ENCODE peak calls at places on chromosomes 12 and 14, in ten cellular contexts. One of them, this sample, is unnamed.

GRCh38 chr12:9750276-9751203 is 10.2 kb downstream of the CD69 start:
- DNase-seq in ascending aorta: no peak
- DNase-seq in stimulated activated CD4-positive, alpha-beta T cell treated with anti-CD3 and anti-CD28 coated beads, Interleukin-1b, Interleukin-23, amount 100 ng/mL, for 1 hour: peak
- DNase-seq in heart right ventricle: no peak
- DNase-seq in cardiac fibroblast: peak
- DNase-seq in lung microvascular endothelial cell: peak
- DNase-seq in natural killer cell: no peak
- DNase-seq in IMR-90: peak
- DNase-seq in nephron progenitor cell: peak
- DNase-seq in activated CD4-positive, CD25-positive, alpha-beta regulatory T cell: no peak
- DNase-seq in this sample: peak

GRCh38 chr12:100497105-100497795 is 23.6 kb downstream of the NR1H4 start:
- DNase-seq in ascending aorta: no peak
- DNase-seq in stimulated activated CD4-positive, alpha-beta T cell treated with anti-CD3 and anti-CD28 coated beads, Interleukin-1b, Interleukin-23, amount 100 ng/mL, for 1 hour: no peak
- DNase-seq in heart right ventricle: no peak
- DNase-seq in cardiac fibroblast: no peak
- DNase-seq in lung microvascular endothelial cell: no peak
- DNase-seq in natural killer cell: no peak
- DNase-seq in IMR-90: no peak
- DNase-seq in nephron progenitor cell: no peak
- DNase-seq in activated CD4-positive, CD25-positive, alpha-beta regulatory T cell: no peak
- DNase-seq in this sample: no peak

GRCh38 chr14:91387135-91387849 is 30.3 kb downstream of the CCDC88C start:
- DNase-seq in ascending aorta: no peak
- DNase-seq in stimulated activated CD4-positive, alpha-beta T cell treated with anti-CD3 and anti-CD28 coated beads, Interleukin-1b, Interleukin-23, amount 100 ng/mL, for 1 hour: no peak
- DNase-seq in heart right ventricle: no peak
- DNase-seq in cardiac fibroblast: peak
- DNase-seq in lung microvascular endothelial cell: peak
- DNase-seq in natural killer cell: no peak
- DNase-seq in IMR-90: peak
- DNase-seq in nephron progenitor cell: no peak
- DNase-seq in activated CD4-positive, CD25-positive, alpha-beta regulatory T cell: no peak
- DNase-seq in this sample: peak

GRCh38 chr12:42326466-42327226 is 679 bp downstream of the PPHLN1 start:
- DNase-seq in ascending aorta: no peak
- DNase-seq in stimulated activated CD4-positive, alpha-beta T cell treated with anti-CD3 and anti-CD28 coated beads, Interleukin-1b, Interleukin-23, amount 100 ng/mL, for 1 hour: no peak
- DNase-seq in heart right ventricle: no peak
- DNase-seq in cardiac fibroblast: peak
- DNase-seq in lung microvascular endothelial cell: peak
- DNase-seq in natural killer cell: no peak
- DNase-seq in IMR-90: peak
- DNase-seq in nephron progenitor cell: peak
- DNase-seq in activated CD4-positive, CD25-positive, alpha-beta regulatory T cell: no peak
- DNase-seq in this sample: peak

GRCh38 chr14:87059060-87059827 is 933.7 kb downstream of the GALC start:
- DNase-seq in ascending aorta: no peak
- DNase-seq in stimulated activated CD4-positive, alpha-beta T cell treated with anti-CD3 and anti-CD28 coated beads, Interleukin-1b, Interleukin-23, amount 100 ng/mL, for 1 hour: no peak
- DNase-seq in heart right ventricle: no peak
- DNase-seq in cardiac fibroblast: no peak
- DNase-seq in lung microvascular endothelial cell: no peak
- DNase-seq in natural killer cell: no peak
- DNase-seq in IMR-90: no peak
- DNase-seq in nephron progenitor cell: no peak
- DNase-seq in activated CD4-positive, CD25-positive, alpha-beta regulatory T cell: no peak
- DNase-seq in this sample: no peak

GRCh38 chr14:20857630-20858261 is 33.4 kb upstream of the RNASE3 start:
- DNase-seq in ascending aorta: peak
- DNase-seq in stimulated activated CD4-positive, alpha-beta T cell treated with anti-CD3 and anti-CD28 coated beads, Interleukin-1b, Interleukin-23, amount 100 ng/mL, for 1 hour: peak
- DNase-seq in heart right ventricle: peak
- DNase-seq in cardiac fibroblast: peak
- DNase-seq in lung microvascular endothelial cell: peak
- DNase-seq in natural killer cell: peak
- DNase-seq in IMR-90: peak
- DNase-seq in nephron progenitor cell: peak
- DNase-seq in activated CD4-positive, CD25-positive, alpha-beta regulatory T cell: peak
- DNase-seq in this sample: peak

GRCh38 chr14:63470877-63471565 is 72.2 kb downstream of the PPP2R5E start:
- DNase-seq in ascending aorta: no peak
- DNase-seq in stimulated activated CD4-positive, alpha-beta T cell treated with anti-CD3 and anti-CD28 coated beads, Interleukin-1b, Interleukin-23, amount 100 ng/mL, for 1 hour: no peak
- DNase-seq in heart right ventricle: no peak
- DNase-seq in cardiac fibroblast: peak
- DNase-seq in lung microvascular endothelial cell: peak
- DNase-seq in natural killer cell: no peak
- DNase-seq in IMR-90: peak
- DNase-seq in nephron progenitor cell: no peak
- DNase-seq in activated CD4-positive, CD25-positive, alpha-beta regulatory T cell: no peak
- DNase-seq in this sample: no peak

GRCh38 chr14:94771906-94772468 is 2.1 kb upstream of the GSC start:
- DNase-seq in ascending aorta: no peak
- DNase-seq in stimulated activated CD4-positive, alpha-beta T cell treated with anti-CD3 and anti-CD28 coated beads, Interleukin-1b, Interleukin-23, amount 100 ng/mL, for 1 hour: no peak
- DNase-seq in heart right ventricle: no peak
- DNase-seq in cardiac fibroblast: no peak
- DNase-seq in lung microvascular endothelial cell: no peak
- DNase-seq in natural killer cell: no peak
- DNase-seq in IMR-90: no peak
- DNase-seq in nephron progenitor cell: peak
- DNase-seq in activated CD4-positive, CD25-positive, alpha-beta regulatory T cell: no peak
- DNase-seq in this sample: peak

GRCh38 chr14:74685054-74685453 is 27.8 kb downstream of the AREL1 start:
- DNase-seq in ascending aorta: no peak
- DNase-seq in stimulated activated CD4-positive, alpha-beta T cell treated with anti-CD3 and anti-CD28 coated beads, Interleukin-1b, Interleukin-23, amount 100 ng/mL, for 1 hour: no peak
- DNase-seq in heart right ventricle: no peak
- DNase-seq in cardiac fibroblast: no peak
- DNase-seq in lung microvascular endothelial cell: no peak
- DNase-seq in natural killer cell: no peak
- DNase-seq in IMR-90: no peak
- DNase-seq in nephron progenitor cell: no peak
- DNase-seq in activated CD4-positive, CD25-positive, alpha-beta regulatory T cell: no peak
- DNase-seq in this sample: no peak

GRCh38 chr12:128783129-128783574 is 40.6 kb downstream of the SLC15A4 start:
- DNase-seq in ascending aorta: no peak
- DNase-seq in stimulated activated CD4-positive, alpha-beta T cell treated with anti-CD3 and anti-CD28 coated beads, Interleukin-1b, Interleukin-23, amount 100 ng/mL, for 1 hour: no peak
- DNase-seq in heart right ventricle: no peak
- DNase-seq in cardiac fibroblast: peak
- DNase-seq in lung microvascular endothelial cell: peak
- DNase-seq in natural killer cell: peak
- DNase-seq in IMR-90: peak
- DNase-seq in nephron progenitor cell: no peak
- DNase-seq in activated CD4-positive, CD25-positive, alpha-beta regulatory T cell: no peak
- DNase-seq in this sample: no peak

GRCh38 chr14:104303705-104304425 is 165.5 kb downstream of the KIF26A start:
- DNase-seq in ascending aorta: no peak
- DNase-seq in stimulated activated CD4-positive, alpha-beta T cell treated with anti-CD3 and anti-CD28 coated beads, Interleukin-1b, Interleukin-23, amount 100 ng/mL, for 1 hour: no peak
- DNase-seq in heart right ventricle: peak
- DNase-seq in cardiac fibroblast: no peak
- DNase-seq in lung microvascular endothelial cell: no peak
- DNase-seq in natural killer cell: no peak
- DNase-seq in IMR-90: no peak
- DNase-seq in nephron progenitor cell: no peak
- DNase-seq in activated CD4-positive, CD25-positive, alpha-beta regulatory T cell: no peak
- DNase-seq in this sample: no peak

GRCh38 chr12:58819945-58820344 is 100.4 kb downstream of the LRIG3 start:
- DNase-seq in ascending aorta: no peak
- DNase-seq in stimulated activated CD4-positive, alpha-beta T cell treated with anti-CD3 and anti-CD28 coated beads, Interleukin-1b, Interleukin-23, amount 100 ng/mL, for 1 hour: no peak
- DNase-seq in heart right ventricle: no peak
- DNase-seq in cardiac fibroblast: no peak
- DNase-seq in lung microvascular endothelial cell: no peak
- DNase-seq in natural killer cell: no peak
- DNase-seq in IMR-90: no peak
- DNase-seq in nephron progenitor cell: no peak
- DNase-seq in activated CD4-positive, CD25-positive, alpha-beta regulatory T cell: no peak
- DNase-seq in this sample: no peak

GRCh38 chr14:97359391-97359790 is 562.2 kb downstream of the VRK1 start:
- DNase-seq in ascending aorta: no peak
- DNase-seq in stimulated activated CD4-positive, alpha-beta T cell treated with anti-CD3 and anti-CD28 coated beads, Interleukin-1b, Interleukin-23, amount 100 ng/mL, for 1 hour: no peak
- DNase-seq in heart right ventricle: no peak
- DNase-seq in cardiac fibroblast: no peak
- DNase-seq in lung microvascular endothelial cell: no peak
- DNase-seq in natural killer cell: no peak
- DNase-seq in IMR-90: no peak
- DNase-seq in nephron progenitor cell: no peak
- DNase-seq in activated CD4-positive, CD25-positive, alpha-beta regulatory T cell: no peak
- DNase-seq in this sample: peak

GRCh38 chr12:74538491-74539258 is 1.0 kb downstream of the ATXN7L3B start:
- DNase-seq in ascending aorta: no peak
- DNase-seq in stimulated activated CD4-positive, alpha-beta T cell treated with anti-CD3 and anti-CD28 coated beads, Interleukin-1b, Interleukin-23, amount 100 ng/mL, for 1 hour: no peak
- DNase-seq in heart right ventricle: no peak
- DNase-seq in cardiac fibroblast: peak
- DNase-seq in lung microvascular endothelial cell: peak
- DNase-seq in natural killer cell: no peak
- DNase-seq in IMR-90: no peak
- DNase-seq in nephron progenitor cell: peak
- DNase-seq in activated CD4-positive, CD25-positive, alpha-beta regulatory T cell: peak
- DNase-seq in this sample: no peak

GRCh38 chr12:63915105-63915830 is 70.8 kb downstream of the SRGAP1 start:
- DNase-seq in ascending aorta: no peak
- DNase-seq in stimulated activated CD4-positive, alpha-beta T cell treated with anti-CD3 and anti-CD28 coated beads, Interleukin-1b, Interleukin-23, amount 100 ng/mL, for 1 hour: no peak
- DNase-seq in heart right ventricle: no peak
- DNase-seq in cardiac fibroblast: peak
- DNase-seq in lung microvascular endothelial cell: peak
- DNase-seq in natural killer cell: no peak
- DNase-seq in IMR-90: peak
- DNase-seq in nephron progenitor cell: no peak
- DNase-seq in activated CD4-positive, CD25-positive, alpha-beta regulatory T cell: no peak
- DNase-seq in this sample: peak

GRCh38 chr12:75361408-75361807 is 26.9 kb downstream of the GLIPR1L1 start:
- DNase-seq in ascending aorta: no peak
- DNase-seq in stimulated activated CD4-positive, alpha-beta T cell treated with anti-CD3 and anti-CD28 coated beads, Interleukin-1b, Interleukin-23, amount 100 ng/mL, for 1 hour: no peak
- DNase-seq in heart right ventricle: no peak
- DNase-seq in cardiac fibroblast: no peak
- DNase-seq in lung microvascular endothelial cell: no peak
- DNase-seq in natural killer cell: no peak
- DNase-seq in IMR-90: no peak
- DNase-seq in nephron progenitor cell: no peak
- DNase-seq in activated CD4-positive, CD25-positive, alpha-beta regulatory T cell: no peak
- DNase-seq in this sample: no peak

GRCh38 chr12:95908573-95908972 is 33.8 kb downstream of the CCDC38 start:
- DNase-seq in ascending aorta: no peak
- DNase-seq in stimulated activated CD4-positive, alpha-beta T cell treated with anti-CD3 and anti-CD28 coated beads, Interleukin-1b, Interleukin-23, amount 100 ng/mL, for 1 hour: no peak
- DNase-seq in heart right ventricle: no peak
- DNase-seq in cardiac fibroblast: peak
- DNase-seq in lung microvascular endothelial cell: peak
- DNase-seq in natural killer cell: no peak
- DNase-seq in IMR-90: peak
- DNase-seq in nephron progenitor cell: no peak
- DNase-seq in activated CD4-positive, CD25-positive, alpha-beta regulatory T cell: no peak
- DNase-seq in this sample: no peak

This sample was measured in retina.